ENCODE peak calls at places on chromosomes 3 and 15, in four cellular contexts. Z is mucosa of descending colon, I is sigmoid colon, V is GM12878. H is an unnamed sample.
A peak's percentile ranks its signal among the peaks of the same experiment; 100 is the strongest.

GRCh38 chr3:11452988-11453847 is 181.0 kb downstream of the ATG7 start:
- DNase-seq in Z (no peak), I (no peak), V (no peak), H (peak; percentile 13)

GRCh38 chr3:13167829-13168228 is 94.6 kb upstream of the IQSEC1 start:
- DNase-seq in Z (no peak), I (peak; percentile 15), V (no peak), H (no peak)

GRCh38 chr3:151581046-151581445 is 120.2 kb upstream of the IGSF10 start:
- DNase-seq in Z (no peak), I (no peak), V (no peak), H (no peak)

GRCh38 chr3:152909180-152909883 is 74.4 kb downstream of the P2RY1 start:
- DNase-seq in Z (no peak), I (no peak), V (no peak), H (peak; percentile 16)

GRCh38 chr15:33278816-33279612 is 31.8 kb upstream of the RYR3 start:
- DNase-seq in Z (no peak), I (no peak), V (no peak), H (peak; percentile 75)

GRCh38 chr3:73214846-73215245 is 153.4 kb downstream of the EBLN2 start:
- DNase-seq in Z (no peak), I (no peak), V (no peak), H (no peak)

GRCh38 chr15:83980637-83981036 is 254.9 kb upstream of the GOLGA6L4 start:
- DNase-seq in Z (no peak), I (no peak), V (no peak), H (no peak)

GRCh38 chr3:132198601-132199000 is 118.6 kb upstream of the ACP3 start:
- DNase-seq in Z (no peak), I (no peak), V (no peak), H (no peak)

GRCh38 chr3:32238816-32239637 is 547 bp downstream of the CMTM8 start:
- DNase-seq in Z (peak; percentile 48), I (no peak), V (no peak), H (peak; percentile 39)

GRCh38 chr3:58209933-58210332 is 839 bp downstream of the DNASE1L3 start:
- DNase-seq in Z (no peak), I (no peak), V (no peak), H (no peak)

GRCh38 chr3:142647856-142648255 is 51.7 kb downstream of the PLS1 start:
- DNase-seq in Z (no peak), I (no peak), V (no peak), H (peak; percentile 76)

GRCh38 chr3:15616053-15616452 is 14.5 kb downstream of the BTD start:
- DNase-seq in Z (no peak), I (no peak), V (no peak), H (no peak)

GRCh38 chr3:8307545-8308110 is 194.0 kb upstream of the LMCD1 start:
- DNase-seq in Z (no peak), I (no peak), V (no peak), H (no peak)

GRCh38 chr3:100001083-100001482 is 113.2 kb downstream of the FILIP1L start:
- DNase-seq in Z (no peak), I (no peak), V (no peak), H (no peak)

GRCh38 chr3:71591106-71591505 is 7.6 kb upstream of the FOXP1 start:
- DNase-seq in Z (no peak), I (no peak), V (no peak), H (no peak)

GRCh38 chr3:139202226-139202958 is 141.4 kb upstream of the MRPS22 start:
- DNase-seq in Z (peak; percentile 81), I (no peak), V (no peak), H (no peak)

GRCh38 chr15:83200162-83200561 is 7.5 kb downstream of the HDGFL3 start:
- DNase-seq in Z (no peak), I (no peak), V (peak; percentile 55), H (peak; percentile 86)

GRCh38 chr3:27532426-27532825 is 48.2 kb upstream of the SLC4A7 start:
- DNase-seq in Z (no peak), I (no peak), V (no peak), H (no peak)

GRCh38 chr3:171184372-171184771 is 157.9 kb upstream of the SLC2A2 start:
- DNase-seq in Z (no peak), I (no peak), V (peak; percentile 76), H (no peak)

GRCh38 chr3:143090486-143090885 is 29.1 kb upstream of the CHST2 start:
- DNase-seq in Z (no peak), I (no peak), V (no peak), H (no peak)